ENCODE peak calls at places on chromosomes 6 and 20, in nine cellular contexts. S, O, T, P, G, W, H, N and B are unnamed samples.

GRCh38 chr6:138161434-138162103 is at the start of gene ARFGEF3:
- DNase-seq in N (no peak), T (no peak), H (peak; percentile 34), O (no peak), P (peak; percentile 86), G (peak; percentile 65), W (peak; percentile 42), S (no peak), B (peak; percentile 12)

GRCh38 chr6:106187424-106187982 is 101.4 kb downstream of the PRDM1 start:
- DNase-seq in P (no peak), O (no peak), G (no peak), S (no peak), T (no peak), W (no peak), N (no peak), H (no peak), B (no peak)

GRCh38 chr6:136290406-136291010 is 862 bp upstream of the BCLAF1 start:
- DNase-seq in N (peak; percentile 91), W (peak; percentile 83), T (peak; percentile 72), G (peak; percentile 87), P (peak; percentile 84), H (peak; percentile 70), S (peak; percentile 96), O (peak; percentile 60), B (peak; percentile 91)

GRCh38 chr6:106108129-106108528 is 22.0 kb downstream of the PRDM1 start:
- DNase-seq in T (no peak), G (no peak), S (no peak), W (no peak), N (no peak), P (no peak), H (no peak), O (no peak), B (no peak)

GRCh38 chr20:51596656-51597388 is 54.3 kb upstream of the NFATC2 start:
- DNase-seq in N (peak; percentile 30), G (no peak), W (no peak), P (no peak), S (peak; percentile 69), O (no peak), H (no peak), T (no peak), B (no peak)

GRCh38 chr20:56350842-56351241 is 7.9 kb upstream of the FAM210B start:
- DNase-seq in W (no peak), H (no peak), O (no peak), N (peak; percentile 39), G (no peak), P (no peak), S (peak; percentile 72), T (no peak), B (no peak)

GRCh38 chr6:167787896-167788530 is 38.7 kb upstream of the AFDN start:
- DNase-seq in G (no peak), S (no peak), O (no peak), N (no peak), P (no peak), H (no peak), T (no peak), W (no peak), B (no peak)

GRCh38 chr20:19756756-19757486 is 1.1 kb upstream of the RIN2 start:
- DNase-seq in T (no peak), H (no peak), N (no peak), S (no peak), P (no peak), W (no peak), G (no peak), O (no peak), B (peak; percentile 11)

GRCh38 chr6:31928672-31928939 is 1.1 kb downstream of the C2 start:
- DNase-seq in W (no peak), H (no peak), O (no peak), G (no peak), T (no peak), N (no peak), P (no peak), S (no peak), B (no peak)
- H3K4me3 ChIP-seq in W (no peak overlapping the region), H (no peak overlapping the region), O (no peak overlapping the region), G (no peak overlapping the region), T (no peak overlapping the region), N (no peak overlapping the region), P (no peak overlapping the region), S (no peak overlapping the region), B (no peak overlapping the region)

GRCh38 chr6:160170018-160170680 is 48.5 kb downstream of the SLC22A1 start:
- DNase-seq in G (no peak), O (no peak), N (no peak), H (no peak), T (no peak), S (no peak), W (no peak), P (no peak), B (no peak)

GRCh38 chr6:160172704-160173103 is 51.1 kb downstream of the SLC22A1 start:
- DNase-seq in P (no peak), H (no peak), O (no peak), N (no peak), T (no peak), G (no peak), W (no peak), S (no peak), B (no peak)

GRCh38 chr6:160163425-160163824 is 41.8 kb downstream of the SLC22A1 start:
- DNase-seq in W (no peak), P (no peak), O (no peak), G (no peak), N (no peak), T (no peak), H (no peak), S (no peak), B (no peak)

GRCh38 chr6:160163912-160164311 is 42.3 kb downstream of the SLC22A1 start:
- DNase-seq in G (no peak), N (no peak), S (no peak), W (no peak), H (no peak), O (no peak), P (no peak), T (no peak), B (no peak)

DNA sequence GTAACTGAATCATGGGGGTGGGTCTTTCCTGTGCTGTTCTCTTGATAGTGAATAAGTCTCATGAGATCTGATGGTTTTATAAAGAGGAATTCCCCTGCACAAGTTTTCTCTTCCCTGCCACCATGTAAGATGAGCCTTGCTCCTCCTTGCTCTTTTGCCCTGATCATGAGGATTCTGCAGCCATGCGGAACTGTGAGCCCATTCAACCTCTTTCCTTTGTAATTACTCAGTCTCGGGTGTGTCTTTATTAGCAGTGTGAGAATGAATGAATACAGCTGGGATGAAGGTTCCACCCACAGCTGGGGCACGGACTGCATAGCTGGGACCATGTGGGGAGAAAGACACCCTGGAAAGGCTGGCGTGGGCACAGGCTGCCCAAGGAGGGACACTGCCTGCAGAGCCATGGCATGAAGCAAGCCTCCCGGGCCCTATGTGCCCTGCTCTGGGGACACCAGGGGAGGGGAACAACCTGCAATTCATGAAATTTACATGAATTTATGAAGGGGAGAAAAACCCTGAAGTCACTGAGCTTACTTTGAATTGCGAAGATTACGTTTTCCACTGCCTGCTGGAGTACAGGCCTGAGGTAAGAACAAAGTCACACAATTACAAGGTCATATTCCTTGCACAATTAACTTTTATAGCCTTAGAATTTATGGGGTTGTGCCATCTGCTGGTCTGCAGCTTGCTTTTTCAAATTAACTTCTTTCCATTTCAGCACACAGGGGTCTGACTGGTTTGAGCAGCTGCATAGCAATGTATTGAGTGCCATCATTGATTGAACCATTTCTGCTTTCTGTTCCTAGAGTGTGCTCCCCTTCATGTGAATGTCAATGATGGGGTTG is 46.2 kb downstream of the SLC22A1 start:
- DNase-seq in S (no peak), O (no peak), W (no peak), T (no peak), H (no peak), G (no peak), P (no peak), N (no peak), B (no peak)
- TF ChIP-seq CTCF in S (no peak), O (no peak), W (no peak), T (no peak), H (no peak), G (no peak), P (peak; percentile 18), N (no peak), B (no peak)

GRCh38 chr6:12229332-12229731 is 60.8 kb upstream of the EDN1 start:
- DNase-seq in N (no peak), O (no peak), P (no peak), T (no peak), S (no peak), G (no peak), W (no peak), H (no peak), B (no peak)
- H3K4me3 ChIP-seq in N (no peak overlapping the region), O (no peak overlapping the region), P (no peak overlapping the region), T (no peak overlapping the region), S (no peak overlapping the region), G (no peak overlapping the region), W (no peak overlapping the region), H (no peak overlapping the region), B (no peak overlapping the region)

DNA sequence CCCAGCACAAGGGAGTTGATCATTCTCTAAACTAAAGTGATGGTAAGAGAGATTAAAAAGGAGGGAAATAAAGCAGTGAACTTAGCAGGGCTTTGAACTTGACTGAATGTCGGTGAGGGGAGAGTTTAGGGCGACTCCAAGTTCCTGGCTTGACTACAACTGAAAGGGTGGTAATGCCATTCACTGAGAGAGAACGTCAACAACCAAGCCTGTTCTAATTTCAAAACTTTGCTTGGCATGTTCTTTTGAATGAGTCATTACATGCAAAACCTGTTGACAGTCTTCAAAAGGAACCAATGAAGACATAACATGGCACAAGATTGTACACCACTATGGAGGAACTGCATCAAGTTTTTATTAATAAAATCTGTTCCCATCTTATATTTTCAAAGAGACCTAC is 10.3 kb upstream of the MYB start:
- DNase-seq in G (no peak), N (no peak), P (no peak), W (no peak), S (no peak), O (no peak), H (no peak), T (no peak), B (no peak)
- TF ChIP-seq CTCF in G (no peak), N (no peak), P (no peak), W (no peak), S (no peak), O (no peak), H (no peak), T (no peak), B (no peak)

DNA sequence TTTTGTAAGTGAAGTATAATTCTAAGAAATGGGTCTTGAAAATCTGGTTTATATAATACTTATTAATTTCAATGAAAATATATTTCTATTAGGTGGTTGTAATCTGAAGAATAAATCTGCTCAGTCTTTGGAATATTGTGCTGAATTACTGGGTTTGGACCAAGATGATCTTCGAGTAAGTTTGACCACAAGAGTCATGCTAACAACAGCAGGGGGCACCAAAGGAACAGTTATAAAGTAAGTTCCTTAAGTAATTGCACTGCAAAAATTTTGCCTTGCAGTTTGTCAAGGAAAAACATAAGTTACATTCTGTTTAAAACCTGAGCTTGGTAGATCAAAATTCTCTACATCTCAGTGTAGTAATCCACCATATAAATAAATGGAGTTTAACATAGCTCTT is 106.0 kb downstream of the MYO6 start:
- DNase-seq in S (peak; percentile 64), H (no peak), P (peak; percentile 85), T (peak; percentile 77), O (peak; percentile 45), N (peak; percentile 86), W (no peak), G (no peak), B (peak; percentile 82)
- H3K4me3 ChIP-seq in S (no peak overlapping the region), H (no peak overlapping the region), P (no peak overlapping the region), T (no peak overlapping the region), O (no peak overlapping the region), N (no peak overlapping the region), W (no peak overlapping the region), G (no peak overlapping the region), B (no peak overlapping the region)

GRCh38 chr20:8782804-8783203 is 286.1 kb upstream of the PLCB4 start:
- DNase-seq in P (no peak), S (peak; percentile 86), H (no peak), G (no peak), O (no peak), T (peak; percentile 62), W (no peak), N (peak; percentile 39), B (peak; percentile 25)
- TF ChIP-seq CTCF in P (no peak), S (no peak), H (no peak), G (no peak), O (no peak), T (no peak), W (no peak), N (no peak), B (no peak)